ENCODE peak calls at places on chromosomes 4 and X, in seven cellular contexts. I, M, A, S, J, H and U are unnamed samples.

GRCh38 chr4:114653675-114654074 is 55.1 kb downstream of the UGT8 start:
- DNase-seq in S (no peak), J (no peak), A (no peak), H (no peak), M (no peak), I (no peak), U (no peak)

GRCh38 chrX:80285131-80285773 is 135.0 kb upstream of the TENT5D start:
- DNase-seq in S (no peak), M (no peak), A (peak), I (peak), J (peak), H (no peak), U (no peak)

GRCh38 chr4:80309301-80310004 is 26.1 kb upstream of the CFAP299 start:
- DNase-seq in J (peak), M (peak), I (peak), A (no peak), H (peak), S (peak), U (no peak)

GRCh38 chrX:104750146-104750699 is 184.2 kb downstream of the IL1RAPL2 start:
- DNase-seq in H (no peak), M (no peak), S (no peak), I (no peak), J (no peak), A (peak), U (no peak)

GRCh38 chr4:81166431-81166830 is 48.6 kb downstream of the PRKG2 start:
- DNase-seq in S (no peak), A (no peak), M (peak), I (peak), H (no peak), J (peak), U (no peak)

GRCh38 chr4:1047976-1048780 is 36.8 kb downstream of the FGFRL1 start:
- DNase-seq in S (no peak), A (no peak), H (no peak), M (no peak), J (no peak), I (no peak), U (peak)

GRCh38 chr4:145819246-145820181 is 119.1 kb downstream of the ZNF827 start:
- DNase-seq in M (no peak), A (no peak), J (no peak), I (no peak), S (no peak), H (no peak), U (no peak)

GRCh38 chrX:106581856-106582255 is 29.9 kb upstream of the RADX start:
- DNase-seq in S (no peak), A (no peak), M (no peak), I (no peak), H (no peak), J (no peak), U (no peak)

GRCh38 chrX:1554469-1555210 is 17.7 kb upstream of the P2RY8 start:
- DNase-seq in M (no peak), J (no peak), I (no peak), H (no peak), A (no peak), S (no peak), U (peak)

GRCh38 chr4:4549534-4549933 is 7.7 kb upstream of the STX18 start:
- DNase-seq in I (no peak), H (no peak), J (no peak), S (no peak), M (no peak), A (no peak), U (no peak)

GRCh38 chrX:15301924-15302323 is 13.5 kb downstream of the ASB11 start:
- DNase-seq in A (no peak), I (peak), S (no peak), H (no peak), M (peak), J (peak), U (no peak)

GRCh38 chr4:100738388-100739165 is 220.8 kb upstream of the EMCN start:
- DNase-seq in M (peak), A (peak), S (peak), J (peak), H (peak), I (peak), U (no peak)

GRCh38 chr4:5789141-5789540 is 78.1 kb downstream of the EVC start:
- DNase-seq in A (no peak), S (no peak), I (no peak), J (no peak), M (no peak), H (no peak), U (no peak)

GRCh38 chr4:145956288-145956890 is 17.8 kb upstream of the ZNF827 start:
- DNase-seq in A (peak), M (no peak), I (peak), H (peak), S (no peak), J (peak), U (peak)

GRCh38 chr4:40718571-40718970 is 31.2 kb upstream of the NSUN7 start:
- DNase-seq in S (no peak), J (no peak), M (no peak), H (no peak), A (no peak), I (no peak), U (no peak)

GRCh38 chr4:132015321-132015720 is 1133.8 kb upstream of the PCDH10 start:
- DNase-seq in J (no peak), S (no peak), A (no peak), H (no peak), M (no peak), I (no peak), U (no peak)

GRCh38 chr4:7266525-7267292 is 74.4 kb downstream of the SORCS2 start:
- DNase-seq in J (peak), H (peak), I (peak), S (peak), M (peak), A (no peak), U (no peak)

GRCh38 chr4:147964519-147964918 is 232.6 kb downstream of the ARHGAP10 start:
- DNase-seq in I (no peak), A (no peak), M (no peak), H (no peak), S (no peak), J (no peak), U (no peak)

GRCh38 chr4:124710253-124710849 is 2.2 kb downstream of the ANKRD50 start:
- DNase-seq in S (no peak), H (peak), A (peak), M (no peak), I (peak), J (peak), U (no peak)

GRCh38 chr4:83810428-83810827 is 274.5 kb downstream of the GPAT3 start:
- DNase-seq in A (no peak), H (no peak), S (no peak), J (peak), M (no peak), I (peak), U (no peak)

GRCh38 chr4:80276922-80277321 is 10.5 kb downstream of the FGF5 start:
- DNase-seq in A (no peak), I (no peak), J (no peak), S (no peak), H (no peak), M (no peak), U (no peak)

GRCh38 chr4:171203425-171203824 is 609.8 kb upstream of the GALNTL6 start:
- DNase-seq in S (no peak), H (peak), J (peak), I (no peak), A (no peak), M (no peak), U (no peak)

GRCh38 chrX:151977009-151977408 is 2.5 kb upstream of the GABRE start:
- DNase-seq in I (peak), J (no peak), S (no peak), M (no peak), H (no peak), A (peak), U (no peak)

GRCh38 chr4:159098482-159099127 is 4.3 kb upstream of the RAPGEF2 start:
- DNase-seq in I (no peak), J (no peak), A (no peak), H (no peak), M (no peak), S (no peak), U (no peak)

GRCh38 chr4:84894621-84895020 is 71.9 kb downstream of the WDFY3 start:
- DNase-seq in M (no peak), I (no peak), H (no peak), J (no peak), A (no peak), S (no peak), U (no peak)

GRCh38 chr4:4379540-4380087 is 7.3 kb upstream of the NSG1 start:
- DNase-seq in S (no peak), M (no peak), A (no peak), J (no peak), I (no peak), H (no peak), U (no peak)

GRCh38 chrX:45751156-45751555 is 550.5 kb upstream of the DIPK2B start:
- DNase-seq in A (no peak), H (no peak), J (peak), I (no peak), M (no peak), S (no peak), U (no peak)

GRCh38 chr4:25863347-25863784 is 578 bp upstream of the SEL1L3 start:
- DNase-seq in M (no peak), S (no peak), H (no peak), A (peak), J (no peak), I (no peak), U (no peak)
- H3K4me3 ChIP-seq in M (peak), S (peak), H (peak), A (peak), J (peak), I (peak), U (peak)

DNA sequence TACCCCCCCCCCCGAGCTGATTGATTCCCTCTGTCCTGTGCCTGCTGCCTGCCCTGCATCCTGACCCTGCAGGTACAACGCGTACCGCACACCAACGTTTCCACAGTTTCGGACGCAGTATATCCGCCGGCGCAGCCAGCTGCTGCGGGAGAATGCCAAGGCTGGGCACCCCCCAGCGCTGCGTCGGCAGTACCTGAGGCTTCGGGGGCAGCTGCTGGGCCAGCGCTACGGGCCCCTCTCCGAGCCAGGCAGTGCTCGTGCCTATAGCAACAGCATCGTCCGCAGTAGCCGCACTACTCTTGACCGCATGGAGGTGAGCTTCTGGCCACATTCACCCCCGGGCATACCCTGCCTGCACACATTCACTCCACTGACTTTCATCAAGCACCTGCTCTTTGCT is 1.4 kb downstream of the WDR13 start:
- DNase-seq in A (no peak), M (no peak), H (no peak), S (no peak), I (no peak), J (no peak), U (no peak)
- H3K4me3 ChIP-seq in A (no peak), M (peak), H (peak), S (peak), I (peak), J (peak), U (no peak)

GRCh38 chrX:48540480-48540879 is 966 bp downstream of the TBC1D25 start:
- DNase-seq in I (no peak), A (no peak), J (no peak), S (no peak), M (no peak), H (no peak), U (no peak)

GRCh38 chrX:48538641-48539344 is 721 bp upstream of the TBC1D25 start:
- DNase-seq in H (no peak), I (no peak), S (no peak), A (no peak), J (no peak), M (no peak), U (no peak)

GRCh38 chrX:48540015-48540350 is 469 bp downstream of the TBC1D25 start:
- DNase-seq in I (peak), A (peak), H (peak), M (peak), J (peak), S (no peak), U (no peak)

GRCh38 chrX:48539345-48540014 is at the start of gene TBC1D25:
- DNase-seq in A (peak), M (peak), S (peak), J (peak), H (peak), I (peak), U (peak)

DNA sequence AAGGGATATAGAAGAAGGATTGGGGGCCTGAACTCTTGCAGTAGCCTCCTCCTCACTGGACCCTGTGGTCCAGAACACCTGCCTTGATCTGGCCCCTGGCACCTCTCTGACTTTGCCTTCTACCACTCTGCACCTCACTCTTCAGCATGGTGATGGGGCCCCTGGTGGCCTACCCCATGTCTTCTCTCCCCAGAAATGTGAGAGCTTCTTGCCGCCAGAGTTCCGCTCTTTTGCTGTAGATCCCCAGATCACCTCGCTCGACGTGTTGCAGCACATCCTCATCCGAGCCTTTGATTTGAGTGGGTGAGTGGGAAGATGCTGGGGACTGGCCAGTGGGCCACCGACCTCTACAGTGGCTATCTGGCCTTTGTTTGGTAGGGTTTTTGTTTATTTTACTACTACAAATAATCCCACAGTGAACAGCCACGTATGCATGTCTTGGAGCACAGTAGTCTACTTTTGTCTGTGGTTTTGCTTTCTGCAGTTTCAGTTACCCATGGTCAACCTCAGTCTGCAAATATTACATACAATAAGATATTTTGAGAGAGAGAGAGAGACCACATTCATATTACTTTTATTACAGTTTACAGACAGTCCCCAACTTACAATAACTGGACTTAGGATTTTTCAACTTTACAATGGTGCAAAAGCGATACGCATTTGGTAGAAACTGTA is 1.8 kb downstream of the TBC1D25 start:
- DNase-seq in I (no peak), S (no peak), A (no peak), J (no peak), M (no peak), H (no peak), U (no peak)
- H3K4me3 ChIP-seq in I (no peak), S (no peak), A (no peak), J (no peak), M (no peak), H (no peak), U (no peak)

GRCh38 chr4:54110019-54110416 is 10.1 kb downstream of the GSX2 start:
- DNase-seq in M (no peak), S (no peak), I (no peak), H (no peak), A (no peak), J (no peak), U (no peak)
- H3K4me3 ChIP-seq in M (no peak), S (no peak), I (no peak), H (no peak), A (no peak), J (no peak), U (no peak)